ENCODE peak calls at places on chromosomes 13 and 19, in four cellular contexts. W is breast epithelium, P is sigmoid colon, S is cardiac muscle cell. E is an unnamed sample.
A peak's percentile ranks its signal among the peaks of the same experiment; 100 is the strongest.

GRCh38 chr13:109919715-109920375 is 133.5 kb upstream of the IRS2 start:
- DNase-seq in W (no peak), P (no peak), S (peak; percentile 64), E (no peak)

GRCh38 chr19:13066933-13067831 is 35.5 kb downstream of the LYL1 start:
- DNase-seq in W (no peak), S (no peak), P (no peak), E (no peak)

GRCh38 chr13:84686973-84687372 is 804.7 kb upstream of the SLITRK1 start:
- DNase-seq in P (no peak), W (no peak), S (no peak), E (no peak)

GRCh38 chr19:4352701-4353121 is 9.3 kb downstream of the MPND start:
- DNase-seq in S (peak; percentile 78), P (peak; percentile 71), W (no peak), E (peak; percentile 72)

GRCh38 chr13:24083141-24083540 is 77.4 kb upstream of the SPATA13 start:
- DNase-seq in W (no peak), S (no peak), P (no peak), E (no peak)

GRCh38 chr13:112809332-112810310 is 119.8 kb downstream of the ATP11A start:
- DNase-seq in P (peak; percentile 37), W (no peak), S (no peak), E (no peak)

GRCh38 chr13:38804536-38804935 is 117.7 kb downstream of the FREM2 start:
- DNase-seq in W (no peak), P (no peak), S (peak; percentile 1), E (no peak)

GRCh38 chr19:43532571-43532961 is 422 bp upstream of the ZNF575 start:
- DNase-seq in S (no peak), P (peak; percentile 80), W (peak; percentile 55), E (peak; percentile 14)

GRCh38 chr13:39091586-39091985 is 53.3 kb downstream of the NHLRC3 start:
- DNase-seq in P (no peak), W (no peak), S (no peak), E (no peak)

GRCh38 chr13:59677966-59678814 is 485.5 kb downstream of the DIAPH3 start:
- DNase-seq in W (no peak), P (no peak), S (peak; percentile 83), E (no peak)

GRCh38 chr19:1219786-1220451 is 14.3 kb downstream of the STK11 start:
- DNase-seq in P (no peak), W (no peak), S (no peak), E (no peak)

GRCh38 chr19:1221141-1221903 is 15.7 kb downstream of the STK11 start:
- DNase-seq in W (no peak), S (peak; percentile 67), P (peak; percentile 83), E (peak; percentile 61)

GRCh38 chr19:1218751-1219567 is 13.4 kb downstream of the STK11 start:
- DNase-seq in S (no peak), P (no peak), W (no peak), E (no peak)

GRCh38 chr19:1221904-1222255 is 15.9 kb downstream of the CBARP start:
- DNase-seq in P (no peak), W (no peak), S (no peak), E (no peak)

GRCh38 chr19:1220452-1221037 is 15.0 kb downstream of the STK11 start:
- DNase-seq in W (no peak), S (no peak), P (no peak), E (no peak)
- TF ChIP-seq CTCF in W (no peak), S (peak; percentile 3), P (no peak), E (no peak)

DNA sequence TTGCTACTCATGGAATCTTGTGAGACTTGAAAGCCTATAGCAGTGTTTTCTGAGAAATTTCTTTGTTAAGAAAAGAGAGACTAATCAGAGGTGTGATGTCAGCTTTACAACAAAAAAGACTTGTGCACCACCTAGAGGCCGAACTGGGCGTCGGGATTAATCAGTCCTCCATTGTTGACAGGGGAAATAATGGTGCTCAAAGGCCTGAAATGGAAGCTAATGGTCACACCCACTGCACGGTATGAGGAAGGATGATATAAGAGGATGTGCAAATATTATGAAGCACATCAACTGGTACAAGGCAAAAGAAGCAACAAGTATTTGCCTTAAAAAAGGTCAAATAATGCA is 480.2 kb upstream of the MIR17HG start:
- DNase-seq in S (peak; percentile 89), P (no peak), W (peak; percentile 21), E (peak; percentile 70)
- TF ChIP-seq CTCF in S (peak; percentile 80), P (peak; percentile 19), W (no peak), E (peak; percentile 86)

GRCh38 chr19:7395793-7396192 is 47.1 kb downstream of the ARHGEF18 start:
- DNase-seq in P (no peak), W (no peak), S (peak; percentile 8), E (no peak)

GRCh38 chr19:7393459-7393858 is 44.7 kb downstream of the ARHGEF18 start:
- DNase-seq in W (no peak), P (no peak), S (no peak), E (no peak)

GRCh38 chr19:7395360-7395781 is 46.6 kb downstream of the ARHGEF18 start:
- DNase-seq in S (peak; percentile 10), P (no peak), W (no peak), E (no peak)

GRCh38 chr19:7393934-7394508 is 45.3 kb downstream of the ARHGEF18 start:
- DNase-seq in P (no peak), S (peak; percentile 18), W (no peak), E (no peak)

GRCh38 chr19:7394728-7395359 is 46.1 kb downstream of the ARHGEF18 start:
- DNase-seq in W (peak; percentile 79), P (peak; percentile 94), S (peak; percentile 92), E (peak; percentile 90)
- TF ChIP-seq CTCF in W (no peak), P (no peak), S (no peak), E (no peak)

GRCh38 chr13:111528513-111528912 is 208.1 kb downstream of the TEX29 start:
- DNase-seq in S (no peak), P (no peak), W (no peak), E (no peak)

GRCh38 chr13:111532111-111532510 is 211.7 kb downstream of the TEX29 start:
- DNase-seq in P (no peak), S (no peak), W (no peak), E (no peak)

GRCh38 chr13:111530137-111530536 is 209.7 kb downstream of the TEX29 start:
- DNase-seq in S (no peak), W (no peak), P (no peak), E (no peak)

GRCh38 chr13:111533900-111534645 is 213.6 kb downstream of the TEX29 start:
- DNase-seq in S (no peak), W (no peak), P (no peak), E (no peak)

DNA sequence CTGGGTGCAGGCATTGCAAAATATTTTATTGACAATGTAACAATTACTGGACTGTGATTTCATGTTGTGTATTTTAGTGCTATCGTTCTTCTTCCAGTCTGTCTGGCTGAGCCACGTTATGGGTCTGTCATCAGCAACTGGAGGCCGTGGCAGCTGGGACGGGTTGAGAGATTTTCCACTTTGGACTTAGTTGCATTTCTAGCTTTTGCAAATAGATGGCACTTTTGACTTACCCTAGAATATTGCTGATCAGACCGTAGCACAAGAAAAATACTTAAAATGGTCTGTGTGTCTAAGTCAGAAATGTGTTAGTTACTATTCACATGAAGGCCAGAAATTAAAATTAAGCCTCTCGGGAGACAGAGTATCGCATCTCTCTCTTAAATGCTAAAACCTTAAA is 211.1 kb downstream of the TEX29 start:
- DNase-seq in W (no peak), P (no peak), S (peak; percentile 2), E (no peak)
- TF ChIP-seq CTCF in W (no peak), P (no peak), S (no peak), E (peak; percentile 60)

DNA sequence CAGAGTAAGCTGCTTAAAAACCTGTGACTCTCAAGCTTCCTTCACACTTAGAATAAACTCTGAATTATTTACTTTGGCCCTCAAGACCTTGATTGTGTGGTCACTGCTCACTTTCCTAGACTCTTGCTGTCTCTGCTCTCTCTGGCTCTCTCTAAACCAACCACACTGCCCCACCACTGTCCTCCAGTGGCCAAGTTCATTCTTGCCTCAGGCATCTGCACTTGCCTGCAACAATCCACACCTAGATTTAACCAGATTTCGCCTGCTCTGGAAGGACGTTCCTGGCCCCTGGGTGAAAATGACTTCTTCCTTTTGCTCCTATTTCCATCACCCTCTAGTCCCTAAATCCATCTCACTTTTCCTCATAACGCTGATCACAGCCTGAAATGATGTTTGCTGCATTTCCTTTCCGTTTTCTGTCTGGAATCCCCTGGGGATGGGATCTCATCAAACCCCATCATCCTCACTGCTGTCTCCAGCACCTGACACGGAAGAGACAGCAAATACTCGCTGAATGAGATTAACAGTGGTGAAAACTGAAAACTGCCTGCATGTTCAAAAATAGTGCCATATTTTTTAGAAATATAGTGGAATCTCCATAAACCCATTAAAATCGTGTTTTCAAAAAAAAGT is 232.6 kb downstream of the UQCRFS1 start:
- DNase-seq in W (no peak), S (peak; percentile 42), P (no peak), E (no peak)
- TF ChIP-seq CTCF in W (no peak), S (peak; percentile 48), P (no peak), E (peak; percentile 13)

GRCh38 chr19:40798223-40798996 is 581 bp upstream of the EGLN2 start:
- DNase-seq in W (peak; percentile 100), P (peak; percentile 100), S (peak; percentile 100), E (peak; percentile 100)
- TF ChIP-seq CTCF in W (peak; percentile 67), P (peak; percentile 80), S (peak; percentile 53), E (peak; percentile 60)

DNA sequence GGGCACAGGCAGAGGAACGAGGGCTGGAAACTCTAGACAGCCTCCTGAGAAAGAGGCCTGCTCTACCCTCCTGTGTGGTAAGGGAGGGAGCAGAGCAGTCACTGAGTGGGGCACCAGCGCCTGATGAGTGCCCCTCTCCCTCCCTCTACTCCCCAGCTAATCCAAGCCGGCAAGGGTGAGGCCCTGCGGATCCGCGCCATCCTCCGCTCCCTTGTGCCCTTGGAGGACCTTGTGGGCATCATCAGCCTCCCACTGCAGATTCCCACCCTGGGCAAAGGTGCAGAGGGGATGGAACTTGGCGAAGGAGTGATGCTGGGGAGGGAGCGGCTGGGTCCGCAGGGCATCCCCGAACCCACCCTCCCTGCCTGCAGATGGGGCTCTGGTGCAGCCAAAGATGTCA is 67.0 kb downstream of the RYR1 start:
- DNase-seq in S (no peak), P (no peak), W (no peak), E (no peak)
- TF ChIP-seq CTCF in S (no peak), P (no peak), W (no peak), E (no peak)

DNA sequence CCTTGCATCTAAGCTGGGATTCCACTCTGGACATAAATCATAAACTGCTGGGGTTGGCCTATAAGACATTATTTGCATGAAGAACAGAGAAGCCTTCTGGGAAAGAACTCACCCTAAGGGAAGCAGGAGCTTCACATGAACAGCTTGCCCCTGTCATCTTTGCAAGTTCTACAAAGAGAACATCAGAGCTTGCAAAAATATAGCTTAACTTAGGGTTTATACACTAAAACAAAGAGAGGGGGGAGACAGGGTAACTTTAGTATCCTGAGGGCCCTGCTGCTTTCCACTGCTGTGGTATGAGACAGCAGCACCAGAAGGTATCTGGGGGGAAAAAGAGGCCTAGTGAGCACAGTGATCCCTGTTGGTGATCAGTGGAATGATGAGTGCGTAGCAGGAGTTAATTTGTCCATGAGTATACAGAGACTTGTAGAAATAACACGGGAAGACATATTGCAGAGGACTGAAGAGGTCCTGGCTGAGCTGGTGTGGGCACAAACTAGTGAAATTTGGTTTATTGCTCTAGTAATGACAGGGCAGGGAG is 116.1 kb upstream of the TSC22D1 start:
- DNase-seq in P (no peak), W (no peak), S (peak; percentile 21), E (no peak)
- TF ChIP-seq CTCF in P (no peak), W (no peak), S (no peak), E (no peak)

E was measured in neural crest cell.